ENCODE peak calls at places on chromosome 2, in nine cellular contexts. V is Peyer's patch, X is AG10803, P is MM.1S, H is body of pancreas, K is type B pancreatic cell, A is GM13976, I is upper lobe of right lung, W is HFFc6. D is an unnamed sample.

GRCh38 chr2:16293398-16293797 is 353.0 kb downstream of the MYCN start:
- DNase-seq in P (no peak), W (no peak), K (no peak), A (no peak), V (no peak), X (no peak), H (no peak), I (no peak), D (no peak)

GRCh38 chr2:60823694-60824305 is 57.6 kb upstream of the REL start:
- DNase-seq in V (no peak), W (no peak), K (no peak), I (no peak), A (no peak), H (no peak), X (no peak), P (no peak), D (no peak)

GRCh38 chr2:63700276-63700675 is 111.5 kb downstream of the MDH1 start:
- DNase-seq in H (no peak), I (no peak), X (peak; percentile 63), K (no peak), A (no peak), P (no peak), W (no peak), V (no peak), D (no peak)

GRCh38 chr2:216281316-216281715 is 91.0 kb downstream of the MARCHF4 start:
- DNase-seq in H (no peak), A (no peak), P (no peak), I (no peak), X (no peak), K (no peak), W (no peak), V (no peak), D (no peak)

GRCh38 chr2:58479557-58480120 is 238.5 kb upstream of the FANCL start:
- DNase-seq in P (no peak), I (no peak), X (no peak), W (no peak), H (no peak), A (no peak), K (no peak), V (no peak), D (no peak)

GRCh38 chr2:227862227-227862740 is 9.1 kb upstream of the DAW1 start:
- DNase-seq in I (no peak), X (peak; percentile 40), A (peak; percentile 65), K (no peak), W (peak; percentile 28), V (no peak), P (peak; percentile 57), H (peak; percentile 20), D (peak; percentile 76)

GRCh38 chr2:227759411-227760113 is 13.9 kb downstream of the SCYGR8 start:
- DNase-seq in A (no peak), I (no peak), P (no peak), H (no peak), V (no peak), X (no peak), K (no peak), W (no peak), D (peak; percentile 91)

GRCh38 chr2:191173206-191173605 is 22.4 kb upstream of the STAT4 start:
- DNase-seq in H (no peak), W (no peak), A (no peak), K (no peak), X (no peak), P (no peak), I (no peak), V (no peak), D (peak; percentile 18)

GRCh38 chr2:30410217-30410616 is 36.8 kb upstream of the LCLAT1 start:
- DNase-seq in P (no peak), A (no peak), H (no peak), V (no peak), K (no peak), X (peak; percentile 88), W (peak; percentile 63), I (no peak), D (peak; percentile 91)

GRCh38 chr2:12883911-12884310 is 167.2 kb downstream of the TRIB2 start:
- DNase-seq in P (no peak), V (no peak), I (no peak), H (no peak), K (no peak), X (peak; percentile 29), A (no peak), W (peak; percentile 18), D (no peak)

GRCh38 chr2:219071189-219071816 is 10.6 kb upstream of the IHH start:
- DNase-seq in K (no peak), I (no peak), X (peak; percentile 33), V (peak; percentile 65), W (peak; percentile 38), H (no peak), P (no peak), A (peak; percentile 3), D (peak; percentile 77)

GRCh38 chr2:6865346-6866238 is at the start of gene CMPK2:
- DNase-seq in P (peak; percentile 89), K (peak; percentile 74), X (peak; percentile 9), I (peak; percentile 92), V (peak; percentile 89), W (no peak), H (peak; percentile 75), A (peak; percentile 89), D (peak; percentile 19)
- TF ChIP-seq CTCF in P (no peak), K (peak; percentile 50), X (no peak), I (peak; percentile 34), V (no peak), W (no peak), H (no peak), A (peak; percentile 28), D (no peak)

GRCh38 chr2:222320441-222321395 is 21.9 kb upstream of the PAX3 start:
- DNase-seq in X (no peak), H (no peak), P (no peak), W (no peak), I (no peak), A (peak; percentile 30), K (no peak), V (no peak), D (no peak)

GRCh38 chr2:222322241-222322640 is 23.4 kb upstream of the PAX3 start:
- DNase-seq in W (no peak), K (no peak), I (no peak), P (peak; percentile 53), H (no peak), X (no peak), A (peak; percentile 35), V (no peak), D (no peak)

GRCh38 chr2:222318026-222318711 is 19.4 kb upstream of the PAX3 start:
- DNase-seq in I (peak; percentile 85), A (peak; percentile 80), P (peak; percentile 71), H (peak; percentile 45), V (peak; percentile 87), X (peak; percentile 69), W (peak; percentile 62), K (no peak), D (peak; percentile 84)

GRCh38 chr2:222319576-222320440 is 21.0 kb upstream of the PAX3 start:
- DNase-seq in P (peak; percentile 70), A (peak; percentile 77), X (no peak), V (peak; percentile 53), W (no peak), I (peak; percentile 71), K (no peak), H (peak; percentile 31), D (peak; percentile 42)

DNA sequence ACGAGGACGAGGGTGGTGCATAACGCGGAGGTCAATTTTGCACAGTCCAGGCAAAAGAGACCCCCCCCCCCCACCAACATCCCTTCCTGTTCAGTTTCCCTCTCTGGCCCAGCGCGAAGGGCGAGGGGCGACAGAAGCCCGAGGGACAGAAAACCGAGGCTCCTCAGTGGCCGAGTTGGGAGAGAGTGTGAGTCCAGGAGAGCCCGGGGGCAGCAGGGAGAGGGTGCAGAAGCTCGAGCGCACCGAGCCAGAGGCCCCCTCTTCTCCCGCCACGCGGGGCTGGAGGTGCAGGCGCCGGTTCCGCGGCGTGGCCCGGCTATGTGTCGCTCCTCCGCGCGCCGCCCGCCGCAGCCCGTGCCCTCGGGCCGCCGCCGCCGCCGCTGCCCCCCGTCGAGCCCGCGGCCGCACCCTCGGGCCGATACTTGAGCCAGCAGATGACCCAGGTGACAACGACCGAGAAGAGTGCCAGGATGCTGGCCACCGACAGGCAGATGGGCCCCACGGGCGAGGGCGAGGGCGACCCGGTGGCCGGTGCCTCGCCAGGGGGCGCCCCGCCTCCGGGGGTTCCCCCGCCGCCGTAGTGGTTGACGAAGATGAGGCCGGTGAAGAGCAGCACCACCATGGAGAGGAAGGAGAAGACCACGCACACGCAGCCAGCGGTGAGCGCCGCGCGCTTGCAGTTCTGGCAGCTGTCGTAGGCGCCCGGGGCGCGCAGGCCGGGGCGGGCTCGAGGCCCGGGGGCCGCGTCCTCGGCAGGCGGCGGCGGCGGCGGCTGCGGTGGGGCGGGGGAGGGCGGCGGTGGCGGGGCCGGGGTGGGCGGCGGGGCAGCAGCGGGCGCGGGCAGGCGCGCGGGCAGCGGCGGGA is 20.1 kb upstream of the PAX3 start:
- DNase-seq in W (no peak), X (no peak), V (peak; percentile 58), A (peak; percentile 77), I (peak; percentile 68), K (peak; percentile 74), H (peak; percentile 12), P (peak; percentile 70), D (peak; percentile 19)
- TF ChIP-seq CTCF in W (peak; percentile 52), X (peak; percentile 4), V (no peak), A (peak; percentile 65), I (peak; percentile 44), K (peak; percentile 53), H (no peak), P (peak; percentile 40), D (no peak)

DNA sequence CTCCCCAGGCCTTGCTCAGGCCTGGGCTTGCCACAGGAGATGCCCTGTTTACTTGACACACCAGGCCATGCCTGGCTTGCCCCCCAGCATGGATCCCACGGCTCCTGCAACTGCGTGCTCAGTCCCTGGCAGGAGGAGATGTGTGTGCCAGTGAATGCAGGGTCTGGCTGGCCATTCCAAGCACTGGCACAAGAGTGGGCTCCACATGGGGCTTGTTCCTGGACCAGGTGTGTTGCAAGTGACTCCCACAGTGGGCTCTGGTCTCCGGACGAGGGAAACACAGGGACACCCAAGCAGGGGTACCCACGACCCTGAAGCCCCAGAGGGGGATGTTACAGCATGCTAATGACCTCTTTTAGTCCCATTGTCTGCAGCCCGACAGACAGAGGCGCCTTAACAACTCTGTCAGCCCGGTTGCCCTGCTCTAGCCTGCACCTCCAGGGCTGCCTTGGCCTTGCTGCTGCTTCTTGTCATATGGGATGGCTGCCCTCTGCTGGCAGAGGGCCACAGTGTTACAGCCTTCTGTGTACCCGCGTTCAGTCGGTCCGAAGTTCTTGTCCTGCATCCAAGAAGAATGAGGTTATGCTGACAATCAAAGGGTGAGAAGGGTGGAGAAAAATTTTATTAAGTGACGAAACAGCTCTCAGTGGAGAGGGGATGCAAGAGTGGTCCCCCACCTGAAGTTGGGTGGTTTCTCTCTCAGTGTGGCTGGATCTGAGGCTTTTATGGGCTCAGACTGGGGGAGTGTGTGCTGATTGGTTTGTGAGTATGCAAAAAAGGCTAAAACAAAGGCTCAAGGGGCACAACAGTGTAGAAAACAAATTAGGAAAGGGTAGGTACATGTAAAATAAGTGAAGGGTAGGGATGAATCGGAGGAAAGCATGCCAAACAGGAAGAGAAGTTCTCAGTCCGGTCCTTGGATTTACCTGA is 180.4 kb downstream of the MBD5 start:
- DNase-seq in A (no peak), H (peak; percentile 24), V (peak; percentile 55), P (peak; percentile 30), X (peak; percentile 31), W (peak; percentile 21), I (peak; percentile 72), K (no peak), D (peak; percentile 70)
- TF ChIP-seq CTCF in A (peak; percentile 12), H (no peak), V (no peak), P (peak; percentile 53), X (peak; percentile 33), W (peak; percentile 73), I (peak; percentile 43), K (peak; percentile 66), D (peak; percentile 58)

DNA sequence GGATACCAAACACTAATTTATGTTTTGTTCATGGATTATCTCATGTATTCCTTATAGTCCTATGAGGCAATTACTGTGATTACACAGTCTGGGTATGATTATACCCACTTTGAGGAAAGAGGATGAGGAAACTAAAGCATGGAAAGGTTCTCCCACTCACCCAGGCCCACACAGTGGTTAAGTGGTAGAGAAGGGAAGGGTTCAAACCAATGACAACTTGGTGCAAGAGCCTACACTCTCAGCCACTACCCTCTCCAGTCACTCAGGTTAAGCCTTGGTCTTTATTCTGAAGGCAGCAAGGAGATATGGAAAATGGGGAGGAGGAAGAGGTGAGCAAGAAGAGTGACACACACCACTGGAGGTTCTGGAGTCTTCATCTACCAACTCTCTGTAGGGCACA is 64.4 kb upstream of the PPP1CB start:
- DNase-seq in X (no peak), V (no peak), H (no peak), W (no peak), A (no peak), K (no peak), P (no peak), I (no peak), D (no peak)
- TF ChIP-seq CTCF in X (no peak), V (no peak), H (no peak), W (no peak), A (no peak), K (no peak), P (no peak), I (no peak), D (no peak)